ENCODE peak calls at places on chromosomes 7 and 10, in seven cellular contexts. B, S, L, Q, T, A and X are unnamed samples.

GRCh38 chr7:105028004-105028403 is 14.0 kb downstream of the KMT2E start:
- DNase-seq in B (peak; percentile 31), S (no peak), L (no peak), Q (no peak), T (no peak), A (no peak), X (no peak)

GRCh38 chr7:140923358-140924006 is 1.2 kb downstream of the BRAF start:
- DNase-seq in B (peak; percentile 7), S (peak; percentile 19), L (no peak), Q (peak; percentile 14), T (no peak), A (no peak), X (no peak)

GRCh38 chr10:17951868-17952371 is at the start of gene SLC39A12:
- DNase-seq in B (no peak), S (peak; percentile 20), L (no peak), Q (no peak), T (no peak), A (no peak), X (no peak)

GRCh38 chr10:74056081-74056818 is 58.3 kb downstream of the VCL start:
- DNase-seq in B (no peak), S (peak; percentile 66), L (no peak), Q (no peak), T (no peak), A (no peak), X (peak; percentile 33)

GRCh38 chr7:92944633-92945032 is 108.3 kb upstream of the CDK6 start:
- DNase-seq in B (no peak), S (no peak), L (no peak), Q (no peak), T (no peak), A (no peak), X (no peak)

GRCh38 chr7:13984831-13985685 is 4.4 kb downstream of the ETV1 start:
- DNase-seq in B (no peak), S (no peak), L (no peak), Q (no peak), T (no peak), A (no peak), X (no peak)

GRCh38 chr10:71079761-71080380 is 132.5 kb upstream of the UNC5B start:
- DNase-seq in B (no peak), S (no peak), L (peak; percentile 6), Q (no peak), T (no peak), A (peak; percentile 15), X (no peak)

GRCh38 chr7:104328970-104329825 is 795 bp downstream of the LHFPL3 start:
- DNase-seq in B (no peak), S (no peak), L (peak; percentile 22), Q (no peak), T (peak; percentile 5), A (no peak), X (no peak)

GRCh38 chr7:78510580-78511188 is 712.1 kb downstream of the PHTF2 start:
- DNase-seq in B (peak; percentile 27), S (peak; percentile 43), L (peak; percentile 55), Q (peak; percentile 55), T (peak; percentile 45), A (peak; percentile 38), X (peak; percentile 7)

GRCh38 chr10:1163204-1163660 is 107.0 kb downstream of the WDR37 start:
- DNase-seq in B (no peak), S (no peak), L (peak; percentile 8), Q (no peak), T (no peak), A (no peak), X (no peak)

GRCh38 chr10:128095023-128095752 is 31.0 kb downstream of the MKI67 start:
- DNase-seq in B (peak; percentile 16), S (no peak), L (no peak), Q (no peak), T (no peak), A (no peak), X (no peak)

GRCh38 chr10:103710490-103710889 is 144.9 kb downstream of the SH3PXD2A start:
- DNase-seq in B (no peak), S (peak; percentile 17), L (no peak), Q (no peak), T (no peak), A (no peak), X (no peak)

GRCh38 chr7:156968183-156968582 is 18.7 kb downstream of the NOM1 start:
- DNase-seq in B (no peak), S (no peak), L (no peak), Q (no peak), T (no peak), A (no peak), X (no peak)

GRCh38 chr7:96174812-96175211 is 147.1 kb downstream of the SLC25A13 start:
- DNase-seq in B (no peak), S (no peak), L (peak; percentile 16), Q (no peak), T (no peak), A (no peak), X (no peak)

GRCh38 chr10:30359373-30360206 is 10.5 kb upstream of the MTPAP start:
- DNase-seq in B (peak; percentile 71), S (peak; percentile 72), L (peak; percentile 85), Q (peak; percentile 80), T (peak; percentile 72), A (no peak), X (peak; percentile 72)

GRCh38 chr7:3028767-3029111 is 14.9 kb downstream of the CARD11 start:
- DNase-seq in B (no peak), S (no peak), L (no peak), Q (no peak), T (no peak), A (no peak), X (no peak)

GRCh38 chr7:91240546-91240945 is 23.7 kb upstream of the FZD1 start:
- DNase-seq in B (no peak), S (peak; percentile 43), L (no peak), Q (no peak), T (no peak), A (no peak), X (no peak)

GRCh38 chr7:91242097-91242846 is 22.0 kb upstream of the FZD1 start:
- DNase-seq in B (no peak), S (peak; percentile 39), L (no peak), Q (no peak), T (no peak), A (no peak), X (no peak)

GRCh38 chr7:91239772-91240171 is 24.5 kb upstream of the FZD1 start:
- DNase-seq in B (no peak), S (no peak), L (no peak), Q (no peak), T (no peak), A (no peak), X (no peak)

GRCh38 chr7:91247497-91247896 is 16.7 kb upstream of the FZD1 start:
- DNase-seq in B (no peak), S (no peak), L (no peak), Q (no peak), T (no peak), A (no peak), X (no peak)

GRCh38 chr7:91243591-91244368 is 20.5 kb upstream of the FZD1 start:
- DNase-seq in B (no peak), S (no peak), L (no peak), Q (no peak), T (no peak), A (no peak), X (no peak)
- TF ChIP-seq CTCF in B (no peak), S (no peak), L (no peak), Q (no peak), T (no peak), A (no peak), X (no peak)

DNA sequence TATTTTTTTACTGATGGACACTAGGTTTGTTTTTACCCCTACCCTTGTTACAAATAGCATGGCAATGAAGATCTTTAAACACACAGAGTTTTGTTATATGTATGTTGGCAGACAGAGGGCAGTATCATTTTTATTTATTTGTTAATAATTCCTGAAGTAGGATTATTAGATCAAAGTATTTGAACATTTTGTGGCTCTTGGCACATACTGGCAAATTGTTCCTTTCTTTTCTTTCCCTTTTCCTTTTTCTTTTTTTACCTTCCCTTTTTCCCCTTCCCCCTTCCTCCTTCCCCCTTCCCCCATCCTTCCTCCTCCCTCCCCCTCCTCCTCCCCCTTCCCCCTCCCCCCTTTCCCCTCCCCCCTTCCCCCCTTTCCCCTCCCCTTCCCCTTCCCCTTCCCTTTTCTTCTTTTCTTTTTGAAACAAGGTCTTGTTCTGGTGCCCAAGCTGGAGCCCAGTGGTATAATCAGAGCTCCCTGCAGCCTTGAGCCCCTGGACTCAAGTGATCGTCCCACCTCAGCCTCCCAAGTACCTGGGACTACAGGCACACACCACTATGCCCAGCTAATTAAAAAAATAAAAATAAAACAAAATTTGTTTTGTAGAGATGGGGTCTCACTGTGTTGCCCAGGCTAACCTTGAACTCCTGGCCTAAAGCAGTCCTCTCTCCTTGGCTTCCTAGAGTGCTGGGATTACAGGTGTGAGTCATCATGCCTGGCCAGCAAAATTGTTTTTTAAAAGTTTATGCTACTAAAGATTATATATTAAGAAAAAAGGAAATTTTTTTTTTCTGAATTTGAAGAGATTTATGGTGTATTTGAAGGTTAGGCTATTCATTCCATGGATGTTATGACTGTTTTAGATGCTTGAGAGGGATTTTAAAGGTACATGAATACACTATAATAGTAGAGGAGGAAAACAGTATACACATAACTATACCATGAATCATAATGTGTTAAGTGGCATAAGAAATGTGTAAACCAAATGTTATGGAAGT is 39.3 kb downstream of the SEPTIN7 start:
- DNase-seq in B (no peak), S (peak; percentile 78), L (no peak), Q (no peak), T (no peak), A (no peak), X (no peak)
- TF ChIP-seq CTCF in B (peak; percentile 37), S (no peak), L (no peak), Q (no peak), T (no peak), A (no peak), X (no peak)

DNA sequence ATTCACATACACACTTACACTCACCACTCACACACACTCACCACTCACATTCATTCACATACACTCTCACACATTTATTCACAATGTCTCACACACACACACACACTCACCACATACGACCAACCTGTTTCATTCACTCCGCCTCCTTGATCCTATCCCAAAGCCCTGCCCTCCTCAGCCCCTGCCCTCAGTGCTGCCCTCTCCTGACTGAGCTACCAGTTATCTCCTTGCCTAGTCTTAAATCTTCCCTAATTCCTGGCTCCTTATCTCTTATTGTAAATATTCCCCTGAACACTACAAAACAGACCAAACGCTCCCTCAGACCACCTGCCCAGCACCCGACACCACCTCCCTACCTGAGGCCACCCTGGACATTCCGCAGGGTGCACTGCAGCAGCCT is 26.1 kb upstream of the C10orf120 start:
- DNase-seq in B (no peak), S (no peak), L (peak; percentile 51), Q (no peak), T (no peak), A (no peak), X (no peak)
- TF ChIP-seq CTCF in B (peak; percentile 13), S (peak; percentile 27), L (no peak), Q (no peak), T (no peak), A (no peak), X (no peak)

DNA sequence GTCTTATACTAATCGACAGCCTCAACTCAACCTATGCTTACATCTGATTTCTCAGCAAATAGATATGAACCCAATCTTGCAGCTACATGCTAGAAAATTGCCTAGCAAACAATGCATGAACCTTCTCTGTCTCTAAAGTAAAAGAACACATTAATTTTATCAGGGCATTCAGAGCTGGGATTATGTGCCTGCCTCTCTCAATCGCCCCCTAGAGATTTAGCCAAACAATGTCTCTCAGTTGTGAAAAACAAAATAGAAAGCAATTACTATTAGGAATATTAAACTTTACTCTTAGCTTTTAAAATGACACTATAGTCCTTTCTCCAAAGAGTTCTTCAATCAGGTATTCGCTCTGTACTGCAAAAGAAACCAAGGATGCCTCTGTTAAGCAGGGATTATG is 737.1 kb downstream of the PARD3 start:
- DNase-seq in B (no peak), S (no peak), L (no peak), Q (no peak), T (no peak), A (no peak), X (no peak)
- TF ChIP-seq CTCF in B (no peak), S (no peak), L (no peak), Q (peak; percentile 7), T (no peak), A (no peak), X (no peak)